ENCODE peak calls at places on chromosomes 7 and 10, in seven cellular contexts. One of them, this sample, is unnamed.

GRCh38 chr7:78702770-78703169 is 750.7 kb downstream of the MAGI2 start:
- DNase-seq in T-helper 9 cell: no peak
- DNase-seq in COR-L47: no peak
- DNase-seq in fibroblast of the conjunctiva: peak; percentile 87
- DNase-seq in stimulated activated CD4-positive, alpha-beta T cell treated with anti-CD3 and anti-CD28 coated beads, Interleukin-1b, Interleukin-23, amount 100 ng/mL, for 24 hours: no peak
- DNase-seq in NCI-H524: no peak
- DNase-seq in activated CD4-positive, alpha-beta T cell treated with anti-CD3 and anti-CD28 coated beads, Interleukin-2, amount 50 U/mL, for 1 hour: no peak
- DNase-seq in this sample: no peak

GRCh38 chr10:62093863-62094291 is 174.8 kb downstream of the RTKN2 start:
- DNase-seq in T-helper 9 cell: no peak
- DNase-seq in COR-L47: no peak
- DNase-seq in fibroblast of the conjunctiva: peak; percentile 80
- DNase-seq in stimulated activated CD4-positive, alpha-beta T cell treated with anti-CD3 and anti-CD28 coated beads, Interleukin-1b, Interleukin-23, amount 100 ng/mL, for 24 hours: no peak
- DNase-seq in NCI-H524: no peak
- DNase-seq in activated CD4-positive, alpha-beta T cell treated with anti-CD3 and anti-CD28 coated beads, Interleukin-2, amount 50 U/mL, for 1 hour: no peak
- DNase-seq in this sample: no peak

GRCh38 chr7:40455485-40455884 is 320.7 kb downstream of the SUGCT start:
- DNase-seq in T-helper 9 cell: no peak
- DNase-seq in COR-L47: no peak
- DNase-seq in fibroblast of the conjunctiva: no peak
- DNase-seq in stimulated activated CD4-positive, alpha-beta T cell treated with anti-CD3 and anti-CD28 coated beads, Interleukin-1b, Interleukin-23, amount 100 ng/mL, for 24 hours: no peak
- DNase-seq in NCI-H524: no peak
- DNase-seq in activated CD4-positive, alpha-beta T cell treated with anti-CD3 and anti-CD28 coated beads, Interleukin-2, amount 50 U/mL, for 1 hour: no peak
- DNase-seq in this sample: no peak

GRCh38 chr7:30984359-30985107 is 20.8 kb downstream of the GHRHR start:
- DNase-seq in T-helper 9 cell: no peak
- DNase-seq in COR-L47: no peak
- DNase-seq in fibroblast of the conjunctiva: peak; percentile 55
- DNase-seq in stimulated activated CD4-positive, alpha-beta T cell treated with anti-CD3 and anti-CD28 coated beads, Interleukin-1b, Interleukin-23, amount 100 ng/mL, for 24 hours: no peak
- DNase-seq in NCI-H524: no peak
- DNase-seq in activated CD4-positive, alpha-beta T cell treated with anti-CD3 and anti-CD28 coated beads, Interleukin-2, amount 50 U/mL, for 1 hour: no peak
- DNase-seq in this sample: no peak

GRCh38 chr7:138954545-138955475 is 26.4 kb downstream of the KIAA1549 start:
- DNase-seq in T-helper 9 cell: no peak
- DNase-seq in COR-L47: no peak
- DNase-seq in fibroblast of the conjunctiva: no peak
- DNase-seq in stimulated activated CD4-positive, alpha-beta T cell treated with anti-CD3 and anti-CD28 coated beads, Interleukin-1b, Interleukin-23, amount 100 ng/mL, for 24 hours: no peak
- DNase-seq in NCI-H524: peak; percentile 5
- DNase-seq in activated CD4-positive, alpha-beta T cell treated with anti-CD3 and anti-CD28 coated beads, Interleukin-2, amount 50 U/mL, for 1 hour: no peak
- DNase-seq in this sample: no peak

GRCh38 chr10:14583252-14583651 is 191.4 kb downstream of the FAM107B start:
- DNase-seq in T-helper 9 cell: peak; percentile 72
- DNase-seq in COR-L47: no peak
- DNase-seq in fibroblast of the conjunctiva: no peak
- DNase-seq in stimulated activated CD4-positive, alpha-beta T cell treated with anti-CD3 and anti-CD28 coated beads, Interleukin-1b, Interleukin-23, amount 100 ng/mL, for 24 hours: peak; percentile 40
- DNase-seq in NCI-H524: no peak
- DNase-seq in activated CD4-positive, alpha-beta T cell treated with anti-CD3 and anti-CD28 coated beads, Interleukin-2, amount 50 U/mL, for 1 hour: peak; percentile 76
- DNase-seq in this sample: no peak

GRCh38 chr7:32573110-32573687 is 77.9 kb downstream of the AVL9 start:
- DNase-seq in T-helper 9 cell: no peak
- DNase-seq in COR-L47: no peak
- DNase-seq in fibroblast of the conjunctiva: no peak
- DNase-seq in stimulated activated CD4-positive, alpha-beta T cell treated with anti-CD3 and anti-CD28 coated beads, Interleukin-1b, Interleukin-23, amount 100 ng/mL, for 24 hours: no peak
- DNase-seq in NCI-H524: no peak
- DNase-seq in activated CD4-positive, alpha-beta T cell treated with anti-CD3 and anti-CD28 coated beads, Interleukin-2, amount 50 U/mL, for 1 hour: no peak
- DNase-seq in this sample: no peak

GRCh38 chr7:158047386-158048059 is 540.1 kb downstream of the PTPRN2 start:
- DNase-seq in T-helper 9 cell: no peak
- DNase-seq in COR-L47: no peak
- DNase-seq in fibroblast of the conjunctiva: no peak
- DNase-seq in stimulated activated CD4-positive, alpha-beta T cell treated with anti-CD3 and anti-CD28 coated beads, Interleukin-1b, Interleukin-23, amount 100 ng/mL, for 24 hours: no peak
- DNase-seq in NCI-H524: no peak
- DNase-seq in activated CD4-positive, alpha-beta T cell treated with anti-CD3 and anti-CD28 coated beads, Interleukin-2, amount 50 U/mL, for 1 hour: no peak
- DNase-seq in this sample: no peak

GRCh38 chr7:66356277-66356721 is 151.2 kb downstream of the TPST1 start:
- DNase-seq in T-helper 9 cell: no peak
- DNase-seq in COR-L47: no peak
- DNase-seq in fibroblast of the conjunctiva: no peak
- DNase-seq in stimulated activated CD4-positive, alpha-beta T cell treated with anti-CD3 and anti-CD28 coated beads, Interleukin-1b, Interleukin-23, amount 100 ng/mL, for 24 hours: no peak
- DNase-seq in NCI-H524: no peak
- DNase-seq in activated CD4-positive, alpha-beta T cell treated with anti-CD3 and anti-CD28 coated beads, Interleukin-2, amount 50 U/mL, for 1 hour: no peak
- DNase-seq in this sample: no peak

GRCh38 chr7:33558961-33559710 is 346.2 kb upstream of the BMPER start:
- DNase-seq in T-helper 9 cell: no peak
- DNase-seq in COR-L47: no peak
- DNase-seq in fibroblast of the conjunctiva: no peak
- DNase-seq in stimulated activated CD4-positive, alpha-beta T cell treated with anti-CD3 and anti-CD28 coated beads, Interleukin-1b, Interleukin-23, amount 100 ng/mL, for 24 hours: no peak
- DNase-seq in NCI-H524: no peak
- DNase-seq in activated CD4-positive, alpha-beta T cell treated with anti-CD3 and anti-CD28 coated beads, Interleukin-2, amount 50 U/mL, for 1 hour: no peak
- DNase-seq in this sample: no peak

GRCh38 chr10:89118091-89118490 is 89.0 kb downstream of the CH25H start:
- DNase-seq in T-helper 9 cell: no peak
- DNase-seq in COR-L47: no peak
- DNase-seq in fibroblast of the conjunctiva: no peak
- DNase-seq in stimulated activated CD4-positive, alpha-beta T cell treated with anti-CD3 and anti-CD28 coated beads, Interleukin-1b, Interleukin-23, amount 100 ng/mL, for 24 hours: no peak
- DNase-seq in NCI-H524: no peak
- DNase-seq in activated CD4-positive, alpha-beta T cell treated with anti-CD3 and anti-CD28 coated beads, Interleukin-2, amount 50 U/mL, for 1 hour: no peak
- DNase-seq in this sample: no peak

GRCh38 chr10:91996266-91996665 is 72.7 kb downstream of the BTAF1 start:
- DNase-seq in T-helper 9 cell: no peak
- DNase-seq in COR-L47: no peak
- DNase-seq in fibroblast of the conjunctiva: no peak
- DNase-seq in stimulated activated CD4-positive, alpha-beta T cell treated with anti-CD3 and anti-CD28 coated beads, Interleukin-1b, Interleukin-23, amount 100 ng/mL, for 24 hours: no peak
- DNase-seq in NCI-H524: no peak
- DNase-seq in activated CD4-positive, alpha-beta T cell treated with anti-CD3 and anti-CD28 coated beads, Interleukin-2, amount 50 U/mL, for 1 hour: no peak
- DNase-seq in this sample: no peak

GRCh38 chr7:40232242-40232929 is 97.6 kb downstream of the SUGCT start:
- DNase-seq in T-helper 9 cell: no peak
- DNase-seq in COR-L47: no peak
- DNase-seq in fibroblast of the conjunctiva: peak; percentile 61
- DNase-seq in stimulated activated CD4-positive, alpha-beta T cell treated with anti-CD3 and anti-CD28 coated beads, Interleukin-1b, Interleukin-23, amount 100 ng/mL, for 24 hours: no peak
- DNase-seq in NCI-H524: peak; percentile 26
- DNase-seq in activated CD4-positive, alpha-beta T cell treated with anti-CD3 and anti-CD28 coated beads, Interleukin-2, amount 50 U/mL, for 1 hour: no peak
- DNase-seq in this sample: no peak

GRCh38 chr10:75398630-75399460 is 2.7 kb downstream of the ZNF503 start:
- DNase-seq in T-helper 9 cell: no peak
- DNase-seq in COR-L47: no peak
- DNase-seq in fibroblast of the conjunctiva: no peak
- DNase-seq in stimulated activated CD4-positive, alpha-beta T cell treated with anti-CD3 and anti-CD28 coated beads, Interleukin-1b, Interleukin-23, amount 100 ng/mL, for 24 hours: no peak
- DNase-seq in NCI-H524: no peak
- DNase-seq in activated CD4-positive, alpha-beta T cell treated with anti-CD3 and anti-CD28 coated beads, Interleukin-2, amount 50 U/mL, for 1 hour: no peak
- DNase-seq in this sample: peak; percentile 35

GRCh38 chr7:3520206-3520605 is 219.2 kb downstream of the SDK1 start:
- DNase-seq in T-helper 9 cell: no peak
- DNase-seq in COR-L47: peak; percentile 68
- DNase-seq in fibroblast of the conjunctiva: no peak
- DNase-seq in stimulated activated CD4-positive, alpha-beta T cell treated with anti-CD3 and anti-CD28 coated beads, Interleukin-1b, Interleukin-23, amount 100 ng/mL, for 24 hours: no peak
- DNase-seq in NCI-H524: peak; percentile 81
- DNase-seq in activated CD4-positive, alpha-beta T cell treated with anti-CD3 and anti-CD28 coated beads, Interleukin-2, amount 50 U/mL, for 1 hour: no peak
- DNase-seq in this sample: no peak

This sample was measured in neural crest cell.